ENCODE peak calls at places on chromosome X, in five cellular contexts. G is neuronal stem cell, B is GM23248, I is OCI-LY7, T is PC-3. P is an unnamed sample.

GRCh38 chrX:85203461-85203970 is 40.1 kb downstream of the SATL1 start:
- DNase-seq in B (no peak), T (no peak), I (no peak), G (no peak), P (no peak)

GRCh38 chrX:63810746-63811145 is 25.7 kb upstream of the ARHGEF9 start:
- DNase-seq in G (no peak), B (no peak), T (no peak), I (no peak), P (no peak)

GRCh38 chrX:123454712-123455431 is 270.8 kb downstream of the GRIA3 start:
- DNase-seq in I (no peak), G (no peak), B (peak; percentile 8), T (no peak), P (no peak)

GRCh38 chrX:31170792-31171191 is 99.0 kb upstream of the FTHL17 start:
- DNase-seq in G (no peak), T (no peak), B (no peak), I (no peak), P (no peak)

GRCh38 chrX:42070866-42071265 is 147.5 kb upstream of the CASK start:
- DNase-seq in I (no peak), B (peak; percentile 1), G (no peak), T (no peak), P (no peak)

GRCh38 chrX:147832707-147833348 is 78.9 kb upstream of the FMR1 start:
- DNase-seq in G (no peak), T (no peak), I (no peak), B (no peak), P (no peak)

GRCh38 chrX:13319953-13320352 is at the start of gene ATXN3L:
- DNase-seq in B (no peak), G (no peak), T (no peak), I (no peak), P (no peak)

GRCh38 chrX:40531056-40531826 is 49.5 kb upstream of the ATP6AP2 start:
- DNase-seq in T (no peak), B (no peak), I (no peak), G (no peak), P (no peak)

GRCh38 chrX:56797966-56798711 is 69.1 kb downstream of the NBDY start:
- DNase-seq in B (peak; percentile 5), G (no peak), I (no peak), T (no peak), P (no peak)

GRCh38 chrX:20487227-20487626 is 220.5 kb upstream of the RPS6KA3 start:
- DNase-seq in I (no peak), G (no peak), B (peak; percentile 41), T (peak; percentile 73), P (no peak)

GRCh38 chrX:102659790-102660757 is 8.8 kb downstream of the GPRASP1 start:
- DNase-seq in T (no peak), I (peak; percentile 74), B (peak; percentile 81), G (peak; percentile 48), P (peak; percentile 90)

GRCh38 chrX:1440506-1440905 is 12.2 kb downstream of the ASMTL start:
- DNase-seq in G (no peak), I (no peak), B (no peak), T (no peak), P (no peak)

GRCh38 chrX:15301924-15302323 is 13.5 kb downstream of the ASB11 start:
- DNase-seq in G (no peak), I (no peak), T (no peak), B (peak; percentile 66), P (no peak)

GRCh38 chrX:139905041-139905440 is 27.8 kb downstream of the ATP11C start:
- DNase-seq in B (no peak), T (no peak), I (no peak), G (no peak), P (no peak)

GRCh38 chrX:66035667-66036066 is 4.2 kb downstream of the VSIG4 start:
- DNase-seq in T (no peak), B (no peak), G (no peak), I (no peak), P (no peak)

GRCh38 chrX:13000311-13000811 is 25.5 kb downstream of the TMSB4X start:
- DNase-seq in B (no peak), T (peak; percentile 30), G (no peak), I (peak; percentile 80), P (peak; percentile 94)

GRCh38 chrX:140360284-140360683 is 144.6 kb downstream of the SOX3 start:
- DNase-seq in B (no peak), T (no peak), G (no peak), I (no peak), P (no peak)

GRCh38 chrX:17361620-17362019 is 13.4 kb upstream of the NHS start:
- DNase-seq in G (no peak), I (peak; percentile 23), T (peak; percentile 41), B (no peak), P (peak; percentile 69)

GRCh38 chrX:44330227-44330626 is 13.2 kb downstream of the EFHC2 start:
- DNase-seq in G (no peak), T (no peak), I (no peak), B (no peak), P (no peak)

GRCh38 chrX:12145402-12145801 is 7.1 kb downstream of the FRMPD4 start:
- DNase-seq in B (no peak), I (no peak), T (no peak), G (no peak), P (no peak)

GRCh38 chrX:42247241-42247640 is 323.9 kb upstream of the CASK start:
- DNase-seq in T (no peak), G (no peak), I (no peak), B (peak; percentile 14), P (no peak)

GRCh38 chrX:47751670-47752069 is 85.0 kb upstream of the ZNF81 start:
- DNase-seq in B (peak; percentile 62), T (peak; percentile 55), G (no peak), I (peak; percentile 18), P (peak; percentile 78)

GRCh38 chrX:38305971-38306370 is 21.3 kb downstream of the RPGR start:
- DNase-seq in T (no peak), I (no peak), B (no peak), G (no peak), P (no peak)

GRCh38 chrX:43643201-43643600 is 12.9 kb upstream of the MAOA start:
- DNase-seq in B (peak; percentile 9), I (no peak), T (no peak), G (no peak), P (no peak)

GRCh38 chrX:153645151-153645550 is 1.9 kb upstream of the DUSP9 start:
- DNase-seq in G (no peak), I (no peak), B (no peak), T (no peak), P (no peak)

GRCh38 chrX:39491548-39492297 is 606.0 kb downstream of the BCOR start:
- DNase-seq in B (no peak), G (no peak), T (no peak), I (peak; percentile 11), P (peak; percentile 77)
- H3K27ac ChIP-seq in B (no peak overlapping the region), G (no peak overlapping the region), T (no peak overlapping the region), I (no peak overlapping the region), P (no peak overlapping the region)

GRCh38 chrX:74925210-74926088 is at the start of gene NEXMIF:
- DNase-seq in B (peak; percentile 45), G (peak; percentile 44), I (no peak), T (peak; percentile 19), P (no peak)

GRCh38 chrX:74923942-74924448 is 1.3 kb downstream of the NEXMIF start:
- DNase-seq in B (peak; percentile 1), G (peak; percentile 1), I (no peak), T (no peak), P (no peak)

GRCh38 chrX:74922922-74923321 is 2.3 kb downstream of the NEXMIF start:
- DNase-seq in G (no peak), T (no peak), I (peak; percentile 9), B (no peak), P (peak; percentile 51)

GRCh38 chrX:74924449-74925209 is 623 bp downstream of the NEXMIF start:
- DNase-seq in G (peak; percentile 38), I (no peak), T (no peak), B (peak; percentile 12), P (no peak)
- H2AFZ ChIP-seq in G (peak overlapping the region; percentile 98), I (no peak overlapping the region), T (peak overlapping the region; percentile 63), B (no peak overlapping the region), P (no peak overlapping the region)

GRCh38 chrX:78029663-78030062 is 60.2 kb upstream of the PGAM4 start:
- DNase-seq in I (peak; percentile 45), B (peak; percentile 52), T (peak; percentile 66), G (peak; percentile 0), P (peak; percentile 76)

GRCh38 chrX:78027798-78028197 is 58.4 kb upstream of the PGAM4 start:
- DNase-seq in G (no peak), B (no peak), I (no peak), T (no peak), P (no peak)

GRCh38 chrX:78019586-78020483 is 50.4 kb upstream of the PGAM4 start:
- DNase-seq in I (no peak), G (no peak), B (no peak), T (peak; percentile 73), P (no peak)

DNA sequence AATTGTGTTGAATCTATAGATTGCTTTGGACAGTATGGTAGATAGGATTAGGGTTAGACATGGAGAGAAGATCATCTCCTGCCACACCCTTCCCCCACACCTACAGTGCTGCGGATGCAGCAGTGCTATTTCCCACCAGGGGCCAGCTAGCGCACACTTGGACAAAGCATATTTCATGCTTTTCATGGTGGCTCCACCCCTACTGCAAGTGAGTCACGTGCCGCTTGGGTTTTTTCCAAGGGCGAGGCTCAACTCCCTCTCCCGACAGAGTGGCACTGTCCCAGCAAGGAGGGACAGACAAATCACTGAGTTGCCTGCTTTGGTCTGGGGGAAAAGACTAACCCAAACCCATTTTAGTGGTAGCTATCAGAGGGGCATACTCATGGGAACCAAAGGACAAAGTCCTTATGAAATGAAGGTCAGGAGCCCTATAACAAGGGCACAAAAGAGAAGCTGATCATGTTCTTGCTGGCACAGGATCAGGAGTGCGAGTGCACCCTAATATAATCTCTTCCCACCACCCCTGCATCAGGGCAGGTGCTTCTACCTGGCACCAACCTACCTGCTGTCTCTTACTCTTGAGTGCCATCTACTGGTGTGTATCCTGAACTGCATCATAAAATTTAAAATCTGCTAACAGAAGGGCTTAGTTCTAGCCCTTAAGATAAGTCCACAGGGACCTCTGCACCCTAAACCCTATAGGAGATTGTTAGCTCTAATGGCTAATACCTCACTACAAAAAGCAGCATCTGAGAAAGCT is 55.1 kb upstream of the PGAM4 start:
- DNase-seq in G (no peak), T (peak; percentile 71), I (peak; percentile 25), B (peak; percentile 10), P (peak; percentile 69)
- H3K27ac ChIP-seq in G (no peak overlapping the region), T (no peak overlapping the region), I (no peak overlapping the region), B (no peak overlapping the region), P (no peak overlapping the region)

GRCh38 chrX:3044196-3044595 is 2.9 kb downstream of the ARSF start:
- DNase-seq in B (no peak), G (no peak), T (no peak), I (no peak), P (no peak)

GRCh38 chrX:3044671-3045070 is 3.4 kb downstream of the ARSF start:
- DNase-seq in T (no peak), I (no peak), B (no peak), G (no peak), P (no peak)

DNA sequence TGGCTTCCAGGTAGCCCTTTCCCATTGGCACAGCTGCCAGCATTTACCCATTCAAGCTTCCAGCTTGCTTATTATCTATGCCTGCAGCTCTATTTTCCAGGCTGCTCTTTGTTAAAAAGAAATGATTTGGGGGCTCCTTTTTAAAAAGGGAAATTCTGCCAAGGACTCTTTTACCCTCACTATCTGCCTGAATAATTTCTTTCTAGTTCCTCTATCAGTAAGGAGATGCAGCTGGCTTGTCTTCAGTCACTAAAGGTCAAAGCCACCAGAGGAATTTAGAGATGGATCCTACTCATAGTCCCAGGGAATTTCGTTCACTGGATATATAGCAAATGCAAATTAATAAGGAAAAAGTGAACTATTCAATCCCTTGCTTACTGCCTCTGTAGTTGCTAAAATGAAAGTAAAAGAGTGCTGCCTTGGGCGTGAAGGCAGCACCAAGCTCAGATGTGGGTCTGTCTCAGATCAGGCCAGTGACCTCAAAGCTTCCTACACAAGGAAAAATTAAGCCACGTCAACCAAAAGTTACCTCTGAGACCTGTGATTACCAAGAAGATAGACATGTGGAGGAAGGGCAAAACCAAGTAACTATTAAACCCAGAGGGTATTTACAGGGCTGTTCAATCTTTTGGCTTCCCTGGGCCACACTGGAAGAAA is 5.1 kb downstream of the ARSF start:
- DNase-seq in I (no peak), T (no peak), B (no peak), G (no peak), P (no peak)
- H2AFZ ChIP-seq in I (no peak overlapping the region), T (no peak overlapping the region), B (peak overlapping the region; percentile 24), G (no peak overlapping the region), P (no peak overlapping the region)

P was measured in Karpas-422.